ENCODE peak calls at places on chromosome 11, in six cellular contexts. One of them, this sample, is unnamed.

GRCh38 chr11:62958547-62959071 is 26.2 kb downstream of the SLC22A6 start:
- DNase-seq in head of caudate nucleus: no peak
- DNase-seq in COR-L47: no peak
- DNase-seq in anterior cingulate cortex: no peak
- DNase-seq in endodermal cell: no peak
- DNase-seq in stimulated activated CD8-positive, alpha-beta memory T cell treated with anti-CD3 and anti-CD28 coated beads, Interleukin-4, amount 100 ng/mL, for 24 hours: no peak
- DNase-seq in this sample: peak

GRCh38 chr11:46435679-46436078 is 44.1 kb upstream of the CHRM4 start:
- DNase-seq in head of caudate nucleus: no peak
- DNase-seq in COR-L47: no peak
- DNase-seq in anterior cingulate cortex: no peak
- DNase-seq in endodermal cell: no peak
- DNase-seq in stimulated activated CD8-positive, alpha-beta memory T cell treated with anti-CD3 and anti-CD28 coated beads, Interleukin-4, amount 100 ng/mL, for 24 hours: no peak
- DNase-seq in this sample: no peak

GRCh38 chr11:22656128-22656527 is 10.3 kb upstream of the GAS2 start:
- DNase-seq in head of caudate nucleus: no peak
- DNase-seq in COR-L47: no peak
- DNase-seq in anterior cingulate cortex: no peak
- DNase-seq in endodermal cell: no peak
- DNase-seq in stimulated activated CD8-positive, alpha-beta memory T cell treated with anti-CD3 and anti-CD28 coated beads, Interleukin-4, amount 100 ng/mL, for 24 hours: no peak
- DNase-seq in this sample: no peak

GRCh38 chr11:37465221-37465620 is 867.2 kb upstream of the RAG2 start:
- DNase-seq in head of caudate nucleus: no peak
- DNase-seq in COR-L47: no peak
- DNase-seq in anterior cingulate cortex: no peak
- DNase-seq in endodermal cell: no peak
- DNase-seq in stimulated activated CD8-positive, alpha-beta memory T cell treated with anti-CD3 and anti-CD28 coated beads, Interleukin-4, amount 100 ng/mL, for 24 hours: no peak
- DNase-seq in this sample: no peak

GRCh38 chr11:126426820-126427749 is 71.6 kb downstream of the ST3GAL4 start:
- DNase-seq in head of caudate nucleus: no peak
- DNase-seq in COR-L47: no peak
- DNase-seq in anterior cingulate cortex: no peak
- DNase-seq in endodermal cell: no peak
- DNase-seq in stimulated activated CD8-positive, alpha-beta memory T cell treated with anti-CD3 and anti-CD28 coated beads, Interleukin-4, amount 100 ng/mL, for 24 hours: no peak
- DNase-seq in this sample: no peak

GRCh38 chr11:125939081-125939521 is 6.7 kb upstream of the VSIG10L2 start:
- DNase-seq in head of caudate nucleus: peak
- DNase-seq in COR-L47: peak
- DNase-seq in anterior cingulate cortex: no peak
- DNase-seq in endodermal cell: peak
- DNase-seq in stimulated activated CD8-positive, alpha-beta memory T cell treated with anti-CD3 and anti-CD28 coated beads, Interleukin-4, amount 100 ng/mL, for 24 hours: no peak
- DNase-seq in this sample: peak

GRCh38 chr11:132114185-132114584 is 743.8 kb downstream of the NTM start:
- DNase-seq in head of caudate nucleus: peak
- DNase-seq in COR-L47: peak
- DNase-seq in anterior cingulate cortex: no peak
- DNase-seq in endodermal cell: peak
- DNase-seq in stimulated activated CD8-positive, alpha-beta memory T cell treated with anti-CD3 and anti-CD28 coated beads, Interleukin-4, amount 100 ng/mL, for 24 hours: no peak
- DNase-seq in this sample: peak

GRCh38 chr11:110366234-110366633 is 63.5 kb upstream of the FDX1 start:
- DNase-seq in head of caudate nucleus: peak
- DNase-seq in COR-L47: peak
- DNase-seq in anterior cingulate cortex: no peak
- DNase-seq in endodermal cell: no peak
- DNase-seq in stimulated activated CD8-positive, alpha-beta memory T cell treated with anti-CD3 and anti-CD28 coated beads, Interleukin-4, amount 100 ng/mL, for 24 hours: no peak
- DNase-seq in this sample: peak

GRCh38 chr11:60700689-60701508 is 1.5 kb downstream of the MS4A8 start:
- DNase-seq in head of caudate nucleus: no peak
- DNase-seq in COR-L47: peak
- DNase-seq in anterior cingulate cortex: no peak
- DNase-seq in endodermal cell: peak
- DNase-seq in stimulated activated CD8-positive, alpha-beta memory T cell treated with anti-CD3 and anti-CD28 coated beads, Interleukin-4, amount 100 ng/mL, for 24 hours: no peak
- DNase-seq in this sample: peak

GRCh38 chr11:3865388-3866193 is 10.1 kb downstream of the STIM1 start:
- DNase-seq in head of caudate nucleus: no peak
- DNase-seq in COR-L47: no peak
- DNase-seq in anterior cingulate cortex: no peak
- DNase-seq in endodermal cell: no peak
- DNase-seq in stimulated activated CD8-positive, alpha-beta memory T cell treated with anti-CD3 and anti-CD28 coated beads, Interleukin-4, amount 100 ng/mL, for 24 hours: no peak
- DNase-seq in this sample: no peak

GRCh38 chr11:131002145-131002544 is 85.9 kb upstream of the SNX19 start:
- DNase-seq in head of caudate nucleus: no peak
- DNase-seq in COR-L47: no peak
- DNase-seq in anterior cingulate cortex: no peak
- DNase-seq in endodermal cell: no peak
- DNase-seq in stimulated activated CD8-positive, alpha-beta memory T cell treated with anti-CD3 and anti-CD28 coated beads, Interleukin-4, amount 100 ng/mL, for 24 hours: no peak
- DNase-seq in this sample: no peak

GRCh38 chr11:115903179-115903578 is 399.0 kb upstream of the CADM1 start:
- DNase-seq in head of caudate nucleus: no peak
- DNase-seq in COR-L47: no peak
- DNase-seq in anterior cingulate cortex: no peak
- DNase-seq in endodermal cell: no peak
- DNase-seq in stimulated activated CD8-positive, alpha-beta memory T cell treated with anti-CD3 and anti-CD28 coated beads, Interleukin-4, amount 100 ng/mL, for 24 hours: no peak
- DNase-seq in this sample: no peak

GRCh38 chr11:9851366-9851765 is 187.5 kb downstream of the SWAP70 start:
- DNase-seq in head of caudate nucleus: no peak
- DNase-seq in COR-L47: no peak
- DNase-seq in anterior cingulate cortex: no peak
- DNase-seq in endodermal cell: no peak
- DNase-seq in stimulated activated CD8-positive, alpha-beta memory T cell treated with anti-CD3 and anti-CD28 coated beads, Interleukin-4, amount 100 ng/mL, for 24 hours: no peak
- DNase-seq in this sample: no peak

GRCh38 chr11:96015911-96016565 is 92.1 kb upstream of the MTMR2 start:
- DNase-seq in head of caudate nucleus: no peak
- DNase-seq in COR-L47: no peak
- DNase-seq in anterior cingulate cortex: no peak
- DNase-seq in endodermal cell: peak
- DNase-seq in stimulated activated CD8-positive, alpha-beta memory T cell treated with anti-CD3 and anti-CD28 coated beads, Interleukin-4, amount 100 ng/mL, for 24 hours: no peak
- DNase-seq in this sample: no peak

GRCh38 chr11:19938866-19939265 is 221.4 kb downstream of the DBX1 start:
- DNase-seq in head of caudate nucleus: no peak
- DNase-seq in COR-L47: no peak
- DNase-seq in anterior cingulate cortex: no peak
- DNase-seq in endodermal cell: no peak
- DNase-seq in stimulated activated CD8-positive, alpha-beta memory T cell treated with anti-CD3 and anti-CD28 coated beads, Interleukin-4, amount 100 ng/mL, for 24 hours: no peak
- DNase-seq in this sample: no peak

GRCh38 chr11:7665473-7666291 is 7.6 kb downstream of the CYB5R2 start:
- DNase-seq in head of caudate nucleus: peak
- DNase-seq in COR-L47: peak
- DNase-seq in anterior cingulate cortex: peak
- DNase-seq in endodermal cell: peak
- DNase-seq in stimulated activated CD8-positive, alpha-beta memory T cell treated with anti-CD3 and anti-CD28 coated beads, Interleukin-4, amount 100 ng/mL, for 24 hours: peak
- DNase-seq in this sample: peak

This sample was measured in NCI-H1417.